ENCODE peak calls at places on chromosomes 13 and 19, in four cellular contexts. W, O, T and Z are unnamed samples.

GRCh38 chr19:48556163-48556562 is 4.2 kb downstream of the SULT2B1 start:
- DNase-seq in W (no peak), O (no peak), T (peak), Z (no peak)

GRCh38 chr13:50526771-50527567 is 316.5 kb downstream of the DLEU7 start:
- DNase-seq in W (no peak), O (no peak), T (no peak), Z (no peak)

GRCh38 chr13:112469071-112469745 is 93.1 kb downstream of the SPACA7 start:
- DNase-seq in W (no peak), O (no peak), T (no peak), Z (no peak)

GRCh38 chr19:10419646-10420443 is 493 bp upstream of the PDE4A start:
- DNase-seq in W (peak), O (peak), T (no peak), Z (peak)

GRCh38 chr19:12779162-12779993 is 4.0 kb upstream of the HOOK2 start:
- DNase-seq in W (no peak), O (no peak), T (peak), Z (peak)

GRCh38 chr13:42035905-42036521 is 12.4 kb upstream of the DGKH start:
- DNase-seq in W (no peak), O (no peak), T (no peak), Z (no peak)

GRCh38 chr19:15300533-15301194 is 31.7 kb downstream of the BRD4 start:
- DNase-seq in W (no peak), O (no peak), T (no peak), Z (no peak)

GRCh38 chr13:94217370-94217769 is 262.1 kb downstream of the DCT start:
- DNase-seq in W (no peak), O (no peak), T (no peak), Z (no peak)

GRCh38 chr13:22801402-22802003 is 379.3 kb upstream of the SGCG start:
- DNase-seq in W (no peak), O (no peak), T (peak), Z (no peak)

GRCh38 chr19:23145617-23146415 is 29.0 kb downstream of the ZNF730 start:
- DNase-seq in W (no peak), O (no peak), T (no peak), Z (no peak)

GRCh38 chr19:56946164-56946563 is 105.6 kb upstream of the PEG3 start:
- DNase-seq in W (no peak), O (no peak), T (no peak), Z (no peak)

GRCh38 chr13:85386424-85386823 is 412.8 kb downstream of the SLITRK6 start:
- DNase-seq in W (no peak), O (no peak), T (peak), Z (no peak)

GRCh38 chr13:30337061-30337601 is 29.8 kb upstream of the KATNAL1 start:
- DNase-seq in W (no peak), O (no peak), T (no peak), Z (no peak)

GRCh38 chr19:40713939-40714338 is 2.7 kb downstream of the COQ8B start:
- DNase-seq in W (no peak), O (no peak), T (no peak), Z (no peak)

GRCh38 chr19:11479470-11480080 is 1.3 kb downstream of the ELAVL3 start:
- DNase-seq in W (no peak), O (peak), T (peak), Z (peak)

GRCh38 chr13:39599842-39600241 is 3.2 kb downstream of the LHFPL6 start:
- DNase-seq in W (no peak), O (no peak), T (no peak), Z (no peak)

GRCh38 chr19:48698046-48698445 is 2.3 kb downstream of the FUT2 start:
- DNase-seq in W (no peak), O (no peak), T (no peak), Z (peak)

GRCh38 chr13:51435002-51435578 is 17.7 kb downstream of the INTS6 start:
- DNase-seq in W (no peak), O (no peak), T (no peak), Z (no peak)

GRCh38 chr19:23709347-23709746 is 22.3 kb upstream of the ZNF675 start:
- DNase-seq in W (no peak), O (no peak), T (no peak), Z (no peak)

GRCh38 chr19:3034845-3035541 is 5.9 kb upstream of the TLE2 start:
- DNase-seq in W (no peak), O (no peak), T (no peak), Z (peak)

GRCh38 chr13:112873851-112874750 is 94.9 kb upstream of the MCF2L start:
- DNase-seq in W (peak), O (peak), T (peak), Z (peak)

GRCh38 chr19:13887529-13887928 is 10.6 kb downstream of the NANOS3 start:
- DNase-seq in W (no peak), O (no peak), T (no peak), Z (no peak)

GRCh38 chr13:97743946-97744345 is 209.5 kb upstream of the IPO5 start:
- DNase-seq in W (no peak), O (no peak), T (no peak), Z (no peak)

GRCh38 chr19:49570997-49571676 is 9.2 kb downstream of the NOSIP start:
- DNase-seq in W (no peak), O (no peak), T (peak), Z (peak)

GRCh38 chr19:41328157-41328817 is 18.3 kb downstream of the CCDC97 start:
- DNase-seq in W (no peak), O (no peak), T (no peak), Z (no peak)

GRCh38 chr13:101792189-101792588 is 339.7 kb downstream of the ITGBL1 start:
- DNase-seq in W (no peak), O (no peak), T (no peak), Z (no peak)

GRCh38 chr19:52695996-52696395 is 38.8 kb downstream of the ZNF611 start:
- DNase-seq in W (no peak), O (no peak), T (no peak), Z (peak)

GRCh38 chr13:111489301-111489700 is 168.9 kb downstream of the TEX29 start:
- DNase-seq in W (no peak), O (no peak), T (no peak), Z (no peak)

GRCh38 chr19:14943601-14944000 is 2.3 kb downstream of the OR7C2 start:
- DNase-seq in W (no peak), O (no peak), T (no peak), Z (no peak)

GRCh38 chr13:100535401-100536135 is 53.0 kb downstream of the GGACT start:
- DNase-seq in W (no peak), O (no peak), T (no peak), Z (no peak)

GRCh38 chr13:42574435-42575311 is 721 bp downstream of the TNFSF11 start:
- DNase-seq in W (no peak), O (no peak), T (no peak), Z (no peak)

GRCh38 chr19:10471909-10472308 is 31.2 kb downstream of the KEAP1 start:
- DNase-seq in W (no peak), O (no peak), T (peak), Z (peak)

GRCh38 chr13:113155201-113155600 is 3.2 kb upstream of the PROZ start:
- DNase-seq in W (no peak), O (no peak), T (no peak), Z (no peak)

GRCh38 chr19:50808856-50809255 is 14.7 kb downstream of the KLK1 start:
- DNase-seq in W (no peak), O (no peak), T (no peak), Z (no peak)

GRCh38 chr13:31441804-31442487 is 242.2 kb downstream of the B3GLCT start:
- DNase-seq in W (no peak), O (no peak), T (no peak), Z (no peak)

GRCh38 chr19:27748551-27749152 is 1464.3 kb downstream of the UQCRFS1 start:
- DNase-seq in W (no peak), O (no peak), T (no peak), Z (no peak)

GRCh38 chr19:12098040-12098439 is 33.5 kb downstream of the ZNF844 start:
- DNase-seq in W (no peak), O (no peak), T (no peak), Z (no peak)

GRCh38 chr13:46165485-46166220 is 16.3 kb downstream of the LCP1 start:
- DNase-seq in W (no peak), O (no peak), T (no peak), Z (no peak)
- TF ChIP-seq SRF in W (no peak), O (no peak), T (no peak), Z (no peak)

DNA sequence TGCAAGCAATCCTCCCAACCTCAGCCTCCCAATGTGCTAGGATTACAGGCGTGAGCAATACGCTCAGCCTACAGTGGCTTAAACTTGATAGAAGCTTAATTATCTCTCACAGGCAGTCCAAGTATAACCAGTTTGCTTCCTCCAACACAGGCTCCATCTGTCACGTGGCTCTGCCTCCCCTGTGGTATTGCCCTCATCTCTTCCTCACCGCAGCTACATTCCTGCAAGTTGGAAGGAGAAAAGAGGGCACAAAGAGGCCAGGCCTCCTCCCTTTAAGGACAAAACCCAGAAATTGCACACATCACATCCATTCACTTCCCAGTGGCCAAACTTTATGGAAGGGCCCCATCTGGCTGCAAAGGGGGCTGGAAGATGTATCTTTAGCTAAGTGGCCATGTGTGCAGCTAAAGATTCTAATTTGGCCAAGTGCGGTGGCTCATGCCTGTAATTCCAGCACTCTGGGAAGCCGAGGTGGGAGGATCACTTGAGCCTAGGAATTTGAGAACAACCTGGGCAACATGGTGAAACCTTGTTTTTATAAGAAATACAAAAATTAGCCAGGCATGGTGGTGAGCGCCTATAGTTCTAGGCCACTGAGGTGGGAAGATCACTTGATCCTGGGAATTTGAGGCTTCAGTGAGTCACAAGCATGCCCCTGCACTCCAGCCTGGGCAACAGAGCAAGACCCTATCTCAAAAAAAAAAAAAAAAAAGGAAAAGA is 3.1 kb upstream of the SDHAF1 start:
- DNase-seq in W (no peak), O (no peak), T (no peak), Z (no peak)
- TF ChIP-seq SRF in W (no peak), O (no peak), T (no peak), Z (no peak)

GRCh38 chr13:103430368-103430767 is 364.2 kb upstream of the SLC10A2 start:
- DNase-seq in W (no peak), O (no peak), T (no peak), Z (no peak)

GRCh38 chr13:103436057-103436654 is 369.9 kb upstream of the SLC10A2 start:
- DNase-seq in W (no peak), O (peak), T (no peak), Z (no peak)

DNA sequence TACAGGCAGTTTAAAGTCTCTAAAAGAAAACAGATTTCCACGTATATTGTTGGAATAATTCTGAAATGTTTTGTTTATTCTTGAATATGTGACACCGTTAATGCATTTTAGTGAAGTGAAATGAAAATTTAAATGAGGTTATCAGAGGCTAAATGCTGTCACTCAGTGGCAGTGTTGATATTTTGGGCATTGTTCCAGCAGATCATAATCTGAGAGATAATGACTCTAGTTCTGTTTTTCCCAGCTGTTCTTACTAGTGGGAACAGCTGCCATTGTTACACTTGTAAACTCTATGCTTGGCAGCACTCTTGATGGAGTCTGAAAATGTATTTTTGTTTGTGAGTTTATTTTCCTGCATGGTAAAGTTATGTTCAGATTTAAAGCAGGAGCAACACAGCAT is 365.7 kb upstream of the SLC10A2 start:
- DNase-seq in W (no peak), O (no peak), T (no peak), Z (no peak)
- TF ChIP-seq SRF in W (no peak), O (no peak), T (no peak), Z (no peak)

GRCh38 chr13:83880275-83881027 is 1.8 kb downstream of the SLITRK1 start:
- DNase-seq in W (no peak), O (no peak), T (no peak), Z (no peak)

GRCh38 chr13:83877901-83878300 is 4.4 kb downstream of the SLITRK1 start:
- DNase-seq in W (no peak), O (no peak), T (no peak), Z (no peak)

GRCh38 chr13:83879431-83880171 is 2.7 kb downstream of the SLITRK1 start:
- DNase-seq in W (no peak), O (no peak), T (no peak), Z (no peak)

GRCh38 chr13:83876546-83876945 is 5.7 kb downstream of the SLITRK1 start:
- DNase-seq in W (no peak), O (no peak), T (no peak), Z (no peak)

DNA sequence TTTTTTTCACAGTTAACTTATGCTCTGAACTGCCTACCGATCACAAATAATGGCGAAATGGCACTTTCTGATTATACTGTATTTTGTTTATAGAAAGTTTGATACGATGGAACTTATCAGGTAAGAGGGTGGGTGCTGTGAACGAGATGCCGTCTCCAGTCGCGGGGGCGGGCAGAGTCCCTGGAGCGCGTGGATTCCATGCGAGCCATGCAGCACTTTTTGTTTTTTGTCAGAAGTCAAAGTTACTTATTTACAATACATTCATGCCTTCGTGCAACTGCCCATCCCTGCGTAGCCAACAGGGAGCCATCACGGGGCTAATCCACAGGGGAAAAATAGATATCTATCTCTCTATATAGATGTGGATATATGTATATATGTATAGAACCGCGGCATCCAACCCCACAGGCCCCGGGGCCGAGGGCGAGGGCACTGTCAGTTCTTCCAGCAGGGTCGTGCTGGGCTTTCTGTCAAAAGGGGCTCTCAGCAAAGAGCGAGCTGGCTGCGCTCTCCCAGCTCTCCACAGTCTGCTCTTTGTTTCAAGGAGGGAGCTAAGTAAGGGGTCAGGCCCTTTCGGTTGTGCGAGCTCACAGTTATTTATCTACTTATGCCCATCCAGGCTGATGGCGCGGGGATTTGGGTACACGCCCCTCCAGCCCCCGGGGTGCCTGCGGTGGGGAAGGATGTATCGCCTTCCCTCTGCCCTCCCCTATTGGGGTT is 3.4 kb downstream of the SLITRK1 start:
- DNase-seq in W (no peak), O (no peak), T (no peak), Z (no peak)
- TF ChIP-seq SRF in W (no peak), O (no peak), T (no peak), Z (no peak)

GRCh38 chr19:18718846-18719458 is 35.5 kb downstream of the CRTC1 start:
- DNase-seq in W (no peak), O (no peak), T (no peak), Z (no peak)

GRCh38 chr19:18718015-18718526 is 34.6 kb downstream of the CRTC1 start:
- DNase-seq in W (no peak), O (no peak), T (no peak), Z (no peak)

GRCh38 chr19:18717601-18718000 is 34.1 kb downstream of the CRTC1 start:
- DNase-seq in W (no peak), O (no peak), T (no peak), Z (no peak)

GRCh38 chr19:18716857-18717256 is 33.4 kb downstream of the CRTC1 start:
- DNase-seq in W (no peak), O (no peak), T (no peak), Z (no peak)

GRCh38 chr19:18719541-18719940 is 36.1 kb downstream of the CRTC1 start:
- DNase-seq in W (no peak), O (no peak), T (no peak), Z (no peak)
- TF ChIP-seq SRF in W (no peak), O (no peak), T (no peak), Z (no peak)

DNA sequence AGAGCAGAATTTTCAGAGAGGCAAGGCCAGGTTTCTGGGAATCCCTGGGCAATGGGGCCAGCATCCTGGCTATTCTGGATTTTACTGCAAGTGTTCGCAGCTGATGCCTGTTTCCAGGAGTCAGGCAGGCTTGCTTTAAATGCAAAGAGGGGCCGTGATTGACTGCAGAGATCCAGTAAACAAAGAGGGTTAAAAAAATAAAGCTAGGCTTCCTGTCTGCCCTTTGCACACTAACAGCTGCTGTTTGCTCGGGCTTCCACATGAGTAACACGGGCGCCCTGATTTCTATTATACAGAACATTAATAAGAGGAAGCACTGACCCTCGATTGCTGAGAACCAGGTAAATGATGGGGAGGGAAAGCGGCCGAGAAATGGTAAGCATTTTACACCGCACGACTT is 254.2 kb upstream of the ZNF507 start:
- DNase-seq in W (no peak), O (no peak), T (no peak), Z (no peak)
- TF ChIP-seq SRF in W (no peak), O (no peak), T (no peak), Z (no peak)

GRCh38 chr13:44921931-44922758 is 67.1 kb downstream of the NUFIP1 start:
- DNase-seq in W (peak), O (no peak), T (peak), Z (no peak)
- TF ChIP-seq SRF in W (no peak), O (no peak), T (no peak), Z (no peak)

GRCh38 chr13:73803997-73804396 is 330.2 kb downstream of the KLF12 start:
- DNase-seq in W (no peak), O (no peak), T (no peak), Z (no peak)
- TF ChIP-seq SRF in W (no peak), O (no peak), T (no peak), Z (no peak)

DNA sequence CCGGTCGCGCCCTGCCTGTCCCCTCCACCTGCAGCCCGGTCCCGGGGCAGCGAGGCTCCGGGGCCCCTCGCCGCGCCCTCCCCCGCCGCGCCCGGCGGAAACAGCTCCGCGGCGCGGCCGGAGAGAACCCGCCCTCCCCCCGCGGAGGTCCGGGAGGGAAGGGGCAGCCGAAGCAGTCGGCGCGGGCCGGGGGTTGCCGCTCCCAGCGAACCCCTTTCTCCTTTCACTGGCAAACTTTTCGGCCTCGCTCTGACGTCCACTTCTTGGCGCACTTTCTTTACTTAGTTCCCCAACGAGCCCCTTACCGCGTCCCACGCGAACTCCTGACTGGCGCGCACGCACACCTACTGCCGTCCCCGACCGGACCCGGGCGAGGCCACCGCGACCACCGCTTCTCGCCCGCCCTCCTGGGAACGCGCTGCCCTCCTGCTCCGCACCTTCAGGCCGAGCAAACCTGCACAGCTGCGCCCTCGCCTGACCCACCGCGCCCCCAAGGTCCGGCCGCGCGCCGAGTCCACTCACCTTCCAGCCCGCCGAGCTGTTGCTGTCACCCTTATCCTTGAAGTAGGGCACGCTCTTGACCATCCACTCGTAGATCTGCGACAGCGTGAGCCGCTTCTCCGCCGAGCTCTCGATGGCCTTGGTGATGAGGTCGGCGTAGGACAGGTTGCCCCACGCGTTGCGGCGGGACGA is 1.2 kb downstream of the FOXO1 start:
- DNase-seq in W (no peak), O (no peak), T (no peak), Z (peak)
- TF ChIP-seq SRF in W (no peak), O (no peak), T (no peak), Z (no peak)